ENCODE peak calls at places on chromosomes 11 and 22, in five cellular contexts. H, O, Y, F and E are unnamed samples.
A peak's percentile ranks its signal among the peaks of the same experiment; 100 is the strongest.

GRCh38 chr22:46050916-46051614 is 74.1 kb upstream of the WNT7B start:
- DNase-seq in H (no peak), F (no peak), O (no peak), Y (peak; percentile 7), E (no peak)

GRCh38 chr11:134025086-134025437 is 43.8 kb upstream of the JAM3 start:
- DNase-seq in O (no peak), H (peak; percentile 77), F (no peak), Y (no peak), E (no peak)

GRCh38 chr22:33971561-33971961 is 51.3 kb upstream of the LARGE1 start:
- DNase-seq in F (no peak), H (no peak), O (no peak), Y (no peak), E (no peak)

GRCh38 chr22:44003776-44004460 is 20.2 kb upstream of the PARVB start:
- DNase-seq in Y (no peak), O (no peak), H (no peak), F (peak; percentile 10), E (no peak)

GRCh38 chr11:134469627-134470026 is 57.6 kb upstream of the B3GAT1 start:
- DNase-seq in O (no peak), H (no peak), F (no peak), Y (no peak), E (no peak)

GRCh38 chr22:49365191-49365837 is 462.4 kb downstream of the BRD1 start:
- DNase-seq in Y (no peak), H (no peak), F (no peak), O (no peak), E (peak; percentile 7)

GRCh38 chr11:122505304-122506006 is 150.1 kb upstream of the UBASH3B start:
- DNase-seq in O (no peak), F (peak; percentile 88), H (peak; percentile 74), Y (peak; percentile 65), E (peak; percentile 84)

GRCh38 chr11:47177229-47177845 is 658 bp upstream of the ARFGAP2 start:
- DNase-seq in O (peak; percentile 61), F (peak; percentile 83), H (no peak), Y (peak; percentile 69), E (peak; percentile 77)

GRCh38 chr11:11243790-11244469 is 109.1 kb downstream of the CSNK2A3 start:
- DNase-seq in F (no peak), H (peak; percentile 46), O (no peak), Y (no peak), E (no peak)

GRCh38 chr11:35484435-35484834 is 41.0 kb downstream of the PAMR1 start:
- DNase-seq in H (no peak), Y (no peak), O (no peak), F (peak; percentile 97), E (no peak)

GRCh38 chr11:16912607-16913006 is 101.6 kb downstream of the PLEKHA7 start:
- DNase-seq in H (no peak), F (no peak), Y (peak; percentile 72), O (no peak), E (no peak)

GRCh38 chr22:33350391-33350955 is 292.3 kb upstream of the SYN3 start:
- DNase-seq in Y (no peak), H (no peak), O (no peak), F (no peak), E (no peak)

GRCh38 chr22:50169774-50170341 is 673 bp upstream of the PANX2 start:
- DNase-seq in H (no peak), F (no peak), O (no peak), Y (no peak), E (no peak)

GRCh38 chr22:42905702-42906183 is 48.7 kb upstream of the ARFGAP3 start:
- DNase-seq in O (no peak), H (peak; percentile 69), F (no peak), Y (peak; percentile 99), E (peak; percentile 68)